ENCODE peak calls at places on chromosomes 16 and 17, in five cellular contexts. One of them, this sample, is unnamed.

GRCh38 chr17:50631195-50631907 is 3.3 kb upstream of the ABCC3 start:
- DNase-seq in hepatocyte: no peak
- DNase-seq in AG08395: no peak
- DNase-seq in nucleus accumbens: no peak
- DNase-seq in amygdala: no peak
- DNase-seq in this sample: no peak

GRCh38 chr16:86609661-86610060 is 31.3 kb downstream of the FOXL1 start:
- DNase-seq in nucleus accumbens: no peak
- DNase-seq in amygdala: no peak
- DNase-seq in hepatocyte: no peak
- DNase-seq in AG08395: no peak
- DNase-seq in this sample: no peak

GRCh38 chr16:66422366-66422765 is 4.7 kb upstream of the BEAN1 start:
- DNase-seq in AG08395: no peak
- DNase-seq in amygdala: no peak
- DNase-seq in nucleus accumbens: no peak
- DNase-seq in hepatocyte: no peak
- DNase-seq in this sample: no peak

GRCh38 chr17:3695723-3696411 is at the start of gene P2RX5:
- DNase-seq in nucleus accumbens: no peak
- DNase-seq in AG08395: no peak
- DNase-seq in amygdala: no peak
- DNase-seq in hepatocyte: peak; percentile 39
- DNase-seq in this sample: peak; percentile 40

GRCh38 chr16:13779676-13780075 is 140.3 kb upstream of the ERCC4 start:
- DNase-seq in AG08395: no peak
- DNase-seq in hepatocyte: no peak
- DNase-seq in nucleus accumbens: no peak
- DNase-seq in amygdala: no peak
- DNase-seq in this sample: no peak

GRCh38 chr16:84061236-84061830 is 18.7 kb upstream of the SLC38A8 start:
- DNase-seq in AG08395: no peak
- DNase-seq in nucleus accumbens: no peak
- DNase-seq in amygdala: no peak
- DNase-seq in hepatocyte: no peak
- DNase-seq in this sample: no peak

GRCh38 chr16:50781043-50781442 is 39.2 kb downstream of the CYLD start:
- DNase-seq in amygdala: no peak
- DNase-seq in nucleus accumbens: no peak
- DNase-seq in hepatocyte: no peak
- DNase-seq in AG08395: no peak
- DNase-seq in this sample: no peak

GRCh38 chr17:42553866-42554249 is 1.1 kb downstream of the HSD17B1 start:
- DNase-seq in amygdala: no peak
- DNase-seq in nucleus accumbens: no peak
- DNase-seq in AG08395: no peak
- DNase-seq in hepatocyte: no peak
- DNase-seq in this sample: peak; percentile 44

GRCh38 chr16:31409433-31409832 is 16.3 kb downstream of the ITGAD start:
- DNase-seq in AG08395: peak; percentile 61
- DNase-seq in hepatocyte: no peak
- DNase-seq in nucleus accumbens: no peak
- DNase-seq in amygdala: no peak
- DNase-seq in this sample: no peak

GRCh38 chr16:54040975-54041374 is 245.6 kb downstream of the IRX3 start:
- DNase-seq in hepatocyte: no peak
- DNase-seq in amygdala: no peak
- DNase-seq in AG08395: no peak
- DNase-seq in nucleus accumbens: no peak
- DNase-seq in this sample: no peak

GRCh38 chr17:42779942-42780815 is at the start of gene WNK4:
- DNase-seq in nucleus accumbens: no peak
- DNase-seq in amygdala: no peak
- DNase-seq in AG08395: peak; percentile 69
- DNase-seq in hepatocyte: peak; percentile 62
- DNase-seq in this sample: no peak

GRCh38 chr16:4347765-4348509 is 3.2 kb downstream of the PAM16 start:
- DNase-seq in hepatocyte: no peak
- DNase-seq in AG08395: no peak
- DNase-seq in amygdala: no peak
- DNase-seq in nucleus accumbens: no peak
- DNase-seq in this sample: no peak

GRCh38 chr17:43766413-43767052 is 7.9 kb upstream of the SOST start:
- DNase-seq in hepatocyte: peak; percentile 58
- DNase-seq in amygdala: no peak
- DNase-seq in nucleus accumbens: peak; percentile 7
- DNase-seq in AG08395: peak; percentile 66
- DNase-seq in this sample: no peak

GRCh38 chr16:51845586-51845985 is 694.5 kb upstream of the SALL1 start:
- DNase-seq in hepatocyte: no peak
- DNase-seq in amygdala: no peak
- DNase-seq in AG08395: no peak
- DNase-seq in nucleus accumbens: no peak
- DNase-seq in this sample: no peak

GRCh38 chr17:46020023-46020735 is 21.1 kb downstream of the STH start:
- DNase-seq in AG08395: no peak
- DNase-seq in nucleus accumbens: no peak
- DNase-seq in hepatocyte: no peak
- DNase-seq in amygdala: no peak
- DNase-seq in this sample: no peak

GRCh38 chr17:44071772-44072171 is 1.2 kb downstream of the G6PC3 start:
- DNase-seq in amygdala: no peak
- DNase-seq in nucleus accumbens: no peak
- DNase-seq in AG08395: no peak
- DNase-seq in hepatocyte: no peak
- DNase-seq in this sample: no peak

GRCh38 chr17:63345598-63345997 is 100.5 kb downstream of the CYB561 start:
- DNase-seq in hepatocyte: no peak
- DNase-seq in nucleus accumbens: no peak
- DNase-seq in amygdala: no peak
- DNase-seq in AG08395: no peak
- DNase-seq in this sample: no peak

GRCh38 chr17:36485805-36486203 is 677 bp upstream of the ZNHIT3 start:
- DNase-seq in nucleus accumbens: no peak
- DNase-seq in AG08395: no peak
- DNase-seq in amygdala: no peak
- DNase-seq in hepatocyte: no peak
- DNase-seq in this sample: no peak

GRCh38 chr17:78375401-78376079 is 2.9 kb upstream of the PGS1 start:
- DNase-seq in amygdala: no peak
- DNase-seq in hepatocyte: peak; percentile 76
- DNase-seq in nucleus accumbens: no peak
- DNase-seq in AG08395: peak; percentile 83
- DNase-seq in this sample: no peak

GRCh38 chr17:36687736-36688135 is 86.4 kb downstream of the MRM1 start:
- DNase-seq in amygdala: no peak
- DNase-seq in hepatocyte: no peak
- DNase-seq in AG08395: no peak
- DNase-seq in nucleus accumbens: no peak
- DNase-seq in this sample: no peak

GRCh38 chr17:57986841-57987581 is 1.0 kb downstream of the VEZF1 start:
- DNase-seq in AG08395: peak; percentile 52
- DNase-seq in nucleus accumbens: no peak
- DNase-seq in amygdala: no peak
- DNase-seq in hepatocyte: peak; percentile 81
- DNase-seq in this sample: peak; percentile 24

GRCh38 chr16:79261461-79261860 is 339.1 kb downstream of the MAF start:
- DNase-seq in amygdala: no peak
- DNase-seq in nucleus accumbens: no peak
- DNase-seq in hepatocyte: peak; percentile 45
- DNase-seq in AG08395: no peak
- DNase-seq in this sample: peak; percentile 11

GRCh38 chr17:68944435-68945035 is 10.7 kb downstream of the ABCA8 start:
- DNase-seq in nucleus accumbens: no peak
- DNase-seq in AG08395: no peak
- DNase-seq in hepatocyte: no peak
- DNase-seq in amygdala: no peak
- DNase-seq in this sample: no peak

GRCh38 chr17:81685108-81685507 is 1.3 kb downstream of the HGS start:
- DNase-seq in amygdala: no peak
- DNase-seq in nucleus accumbens: no peak
- DNase-seq in hepatocyte: peak; percentile 55
- DNase-seq in AG08395: peak; percentile 69
- DNase-seq in this sample: no peak

GRCh38 chr16:17831330-17831729 is 360.6 kb upstream of the XYLT1 start:
- DNase-seq in amygdala: no peak
- DNase-seq in hepatocyte: peak; percentile 13
- DNase-seq in nucleus accumbens: no peak
- DNase-seq in AG08395: no peak
- DNase-seq in this sample: no peak

GRCh38 chr17:66485272-66485947 is 183.0 kb downstream of the PRKCA start:
- DNase-seq in nucleus accumbens: no peak
- DNase-seq in hepatocyte: no peak
- DNase-seq in AG08395: no peak
- DNase-seq in amygdala: no peak
- DNase-seq in this sample: no peak

GRCh38 chr17:79023180-79023705 is 726 bp upstream of the C1QTNF1 start:
- DNase-seq in AG08395: no peak
- DNase-seq in amygdala: no peak
- DNase-seq in hepatocyte: no peak
- DNase-seq in nucleus accumbens: no peak
- DNase-seq in this sample: no peak

GRCh38 chr17:63698381-63698885 is 1.5 kb downstream of the LIMD2 start:
- DNase-seq in hepatocyte: no peak
- DNase-seq in nucleus accumbens: no peak
- DNase-seq in AG08395: no peak
- DNase-seq in amygdala: no peak
- DNase-seq in this sample: no peak

GRCh38 chr17:32349503-32349853 is 479 bp upstream of the ZNF207 start:
- DNase-seq in AG08395: no peak
- DNase-seq in nucleus accumbens: peak; percentile 42
- DNase-seq in amygdala: no peak
- DNase-seq in hepatocyte: peak; percentile 33
- DNase-seq in this sample: peak; percentile 45

GRCh38 chr16:66344533-66345145 is 21.9 kb upstream of the CDH5 start:
- DNase-seq in hepatocyte: peak; percentile 74
- DNase-seq in amygdala: no peak
- DNase-seq in AG08395: peak; percentile 64
- DNase-seq in nucleus accumbens: no peak
- DNase-seq in this sample: no peak

GRCh38 chr16:345686-346231 is 6.8 kb downstream of the AXIN1 start:
- DNase-seq in amygdala: no peak
- DNase-seq in nucleus accumbens: no peak
- DNase-seq in AG08395: no peak
- DNase-seq in hepatocyte: no peak
- DNase-seq in this sample: no peak

GRCh38 chr17:62045109-62045508 is 20.0 kb downstream of the MED13 start:
- DNase-seq in hepatocyte: no peak
- DNase-seq in nucleus accumbens: no peak
- DNase-seq in AG08395: no peak
- DNase-seq in amygdala: no peak
- DNase-seq in this sample: no peak

GRCh38 chr16:69404275-69404805 is 18.5 kb upstream of the TERF2 start:
- DNase-seq in amygdala: no peak
- DNase-seq in nucleus accumbens: no peak
- DNase-seq in hepatocyte: peak; percentile 60
- DNase-seq in AG08395: peak; percentile 68
- DNase-seq in this sample: no peak

GRCh38 chr17:67718325-67718941 is 697 bp downstream of the NOL11 start:
- DNase-seq in AG08395: peak; percentile 39
- DNase-seq in amygdala: no peak
- DNase-seq in nucleus accumbens: no peak
- DNase-seq in hepatocyte: peak; percentile 51
- DNase-seq in this sample: no peak

GRCh38 chr17:50523208-50523607 is 9.3 kb upstream of the EPN3 start:
- DNase-seq in nucleus accumbens: no peak
- DNase-seq in amygdala: no peak
- DNase-seq in AG08395: no peak
- DNase-seq in hepatocyte: no peak
- DNase-seq in this sample: no peak

This sample was measured in substantia nigra.